ENCODE peak calls at places on chromosomes 4 and X, in eight cellular contexts. P is NCI-H774; W is CD8-positive, alpha-beta memory T cell; N is EL; K is HEK293T; R is NT2/D1; V is natural killer cell; T is ACHN. O is an unnamed sample.

GRCh38 chrX:107448625-107449468 is 605 bp upstream of the FRMPD3 start:
- DNase-seq in P (no peak), W (no peak), N (peak), K (peak), R (peak), V (no peak), T (no peak), O (peak)

GRCh38 chr4:139368990-139369389 is 66.7 kb upstream of the NDUFC1 start:
- DNase-seq in P (peak), W (no peak), N (no peak), K (no peak), R (no peak), V (no peak), T (no peak), O (no peak)

GRCh38 chr4:46484881-46485280 is 95.0 kb upstream of the GABRA2 start:
- DNase-seq in P (no peak), W (no peak), N (no peak), K (no peak), R (no peak), V (no peak), T (no peak), O (no peak)

GRCh38 chrX:120794525-120794975 is 81.1 kb downstream of the CT47B1 start:
- DNase-seq in P (no peak), W (no peak), N (peak), K (no peak), R (no peak), V (no peak), T (no peak), O (no peak)

GRCh38 chr4:145557720-145558119 is 61.5 kb upstream of the MMAA start:
- DNase-seq in P (no peak), W (no peak), N (peak), K (peak), R (peak), V (peak), T (peak), O (peak)

GRCh38 chrX:117397846-117398245 is 718.8 kb downstream of the KLHL13 start:
- DNase-seq in P (no peak), W (no peak), N (no peak), K (no peak), R (no peak), V (no peak), T (no peak), O (no peak)

GRCh38 chr4:126395661-126396060 is 1080.9 kb downstream of the FAT4 start:
- DNase-seq in P (no peak), W (no peak), N (no peak), K (no peak), R (no peak), V (no peak), T (no peak), O (no peak)

GRCh38 chrX:72016881-72017783 is 106.5 kb downstream of the NHSL2 start:
- DNase-seq in P (no peak), W (no peak), N (no peak), K (no peak), R (no peak), V (no peak), T (no peak), O (no peak)

GRCh38 chr4:53802500-53802899 is 211.2 kb upstream of the LNX1 start:
- DNase-seq in P (no peak), W (no peak), N (no peak), K (no peak), R (no peak), V (no peak), T (no peak), O (no peak)

GRCh38 chrX:137654481-137654880 is 88.6 kb downstream of the ZIC3 start:
- DNase-seq in P (peak), W (no peak), N (no peak), K (no peak), R (no peak), V (no peak), T (no peak), O (no peak)

GRCh38 chrX:46574337-46574940 is 874 bp downstream of the CHST7 start:
- DNase-seq in P (peak), W (peak), N (peak), K (no peak), R (no peak), V (peak), T (no peak), O (no peak)

GRCh38 chr4:112855058-112855457 is 194.4 kb upstream of the ANK2 start:
- DNase-seq in P (no peak), W (no peak), N (no peak), K (no peak), R (no peak), V (no peak), T (no peak), O (no peak)

GRCh38 chr4:575281-576141 is 584 bp downstream of the TMEM271 start:
- DNase-seq in P (no peak), W (no peak), N (no peak), K (peak), R (peak), V (no peak), T (peak), O (peak)

GRCh38 chr4:37767019-37767418 is 59.5 kb upstream of the PGM2 start:
- DNase-seq in P (no peak), W (no peak), N (no peak), K (no peak), R (no peak), V (no peak), T (no peak), O (no peak)

GRCh38 chrX:141989802-141990201 is 86.1 kb downstream of the MAGEC1 start:
- DNase-seq in P (no peak), W (no peak), N (peak), K (no peak), R (no peak), V (no peak), T (no peak), O (no peak)

GRCh38 chr4:156778093-156778492 is 193.5 kb downstream of the PDGFC start:
- DNase-seq in P (no peak), W (no peak), N (no peak), K (no peak), R (no peak), V (no peak), T (no peak), O (no peak)

GRCh38 chr4:52843958-52844357 is 18.2 kb upstream of the RASL11B start:
- DNase-seq in P (no peak), W (no peak), N (no peak), K (no peak), R (no peak), V (no peak), T (no peak), O (no peak)

GRCh38 chr4:76195326-76195725 is 18.3 kb downstream of the SCARB2 start:
- DNase-seq in P (no peak), W (no peak), N (no peak), K (no peak), R (no peak), V (no peak), T (no peak), O (peak)

GRCh38 chr4:74374561-74375327 is 9.8 kb downstream of the EREG start:
- DNase-seq in P (no peak), W (no peak), N (peak), K (no peak), R (no peak), V (no peak), T (peak), O (no peak)

GRCh38 chrX:2550288-2551020 is 49.7 kb upstream of the DHRSX start:
- DNase-seq in P (peak), W (no peak), N (peak), K (no peak), R (no peak), V (no peak), T (no peak), O (peak)

GRCh38 chr4:142126890-142127497 is 490.6 kb downstream of the IL15 start:
- DNase-seq in P (peak), W (peak), N (peak), K (peak), R (peak), V (no peak), T (peak), O (peak)

GRCh38 chrX:865422-865821 is 234.8 kb downstream of the SHOX start:
- DNase-seq in P (no peak), W (no peak), N (no peak), K (no peak), R (no peak), V (no peak), T (no peak), O (no peak)

GRCh38 chr4:71863457-71863856 is 79.6 kb upstream of the GC start:
- DNase-seq in P (no peak), W (no peak), N (no peak), K (no peak), R (no peak), V (no peak), T (no peak), O (no peak)

GRCh38 chr4:131304686-131305085 is 1844.4 kb upstream of the PCDH10 start:
- DNase-seq in P (no peak), W (no peak), N (peak), K (no peak), R (no peak), V (no peak), T (no peak), O (no peak)

GRCh38 chrX:1657367-1658082 is 42.7 kb downstream of the ASMT start:
- DNase-seq in P (no peak), W (peak), N (peak), K (no peak), R (no peak), V (peak), T (no peak), O (no peak)

GRCh38 chr4:1693131-1693896 is 9.2 kb upstream of the FAM53A start:
- DNase-seq in P (peak), W (peak), N (peak), K (peak), R (peak), V (peak), T (peak), O (peak)